ENCODE peak calls at places on chromosomes 13 and 19, in nine cellular contexts. S is A549, G is endothelial cell of umbilical vein, F is H1, Z is HCT116, E is GM12878, W is SK-N-SH, M is K562, H is HepG2. O is an unnamed sample.

GRCh38 chr19:10544242-10544752 is 593 bp downstream of the ATG4D start:
- DNase-seq in S (no peak), G (no peak), F (no peak), Z (no peak), E (no peak), W (no peak), M (peak), H (no peak), O (peak)

GRCh38 chr19:47480658-47481057 is 3.4 kb downstream of the KPTN start:
- DNase-seq in S (no peak), G (no peak), F (no peak), Z (no peak), E (no peak), W (no peak), M (no peak), H (no peak), O (no peak)

GRCh38 chr13:28718186-28718537 is 608 bp downstream of the SLC46A3 start:
- DNase-seq in S (no peak), G (peak), F (no peak), Z (no peak), E (no peak), W (no peak), M (no peak), H (no peak), O (peak)

GRCh38 chr13:39536906-39537305 is 66.1 kb downstream of the LHFPL6 start:
- DNase-seq in S (no peak), G (no peak), F (no peak), Z (no peak), E (no peak), W (no peak), M (no peak), H (no peak), O (no peak)

GRCh38 chr19:15449620-15450527 is at the start of gene WIZ:
- DNase-seq in S (peak), G (peak), F (no peak), Z (no peak), E (no peak), W (peak), M (peak), H (peak), O (peak)

GRCh38 chr19:13212759-13213330 is 62.6 kb downstream of the IER2 start:
- DNase-seq in S (peak), G (peak), F (no peak), Z (peak), E (peak), W (peak), M (peak), H (peak), O (peak)

GRCh38 chr13:75544681-75545333 is 4.8 kb upstream of the UCHL3 start:
- DNase-seq in S (no peak), G (no peak), F (no peak), Z (no peak), E (no peak), W (no peak), M (no peak), H (peak), O (peak)

GRCh38 chr13:40776681-40777165 is 5.7 kb upstream of the MRPS31 start:
- DNase-seq in S (no peak), G (peak), F (no peak), Z (no peak), E (no peak), W (no peak), M (peak), H (no peak), O (peak)

GRCh38 chr19:40689339-40690049 is 957 bp downstream of the NUMBL start:
- DNase-seq in S (no peak), G (peak), F (no peak), Z (no peak), E (no peak), W (peak), M (peak), H (no peak), O (peak)

GRCh38 chr13:47005761-47006414 is 109.0 kb upstream of the HTR2A start:
- DNase-seq in S (no peak), G (no peak), F (no peak), Z (no peak), E (no peak), W (no peak), M (no peak), H (no peak), O (no peak)

GRCh38 chr19:39645800-39646411 is 9.8 kb upstream of the LGALS16 start:
- DNase-seq in S (no peak), G (peak), F (no peak), Z (no peak), E (no peak), W (no peak), M (peak), H (peak), O (peak)

DNA sequence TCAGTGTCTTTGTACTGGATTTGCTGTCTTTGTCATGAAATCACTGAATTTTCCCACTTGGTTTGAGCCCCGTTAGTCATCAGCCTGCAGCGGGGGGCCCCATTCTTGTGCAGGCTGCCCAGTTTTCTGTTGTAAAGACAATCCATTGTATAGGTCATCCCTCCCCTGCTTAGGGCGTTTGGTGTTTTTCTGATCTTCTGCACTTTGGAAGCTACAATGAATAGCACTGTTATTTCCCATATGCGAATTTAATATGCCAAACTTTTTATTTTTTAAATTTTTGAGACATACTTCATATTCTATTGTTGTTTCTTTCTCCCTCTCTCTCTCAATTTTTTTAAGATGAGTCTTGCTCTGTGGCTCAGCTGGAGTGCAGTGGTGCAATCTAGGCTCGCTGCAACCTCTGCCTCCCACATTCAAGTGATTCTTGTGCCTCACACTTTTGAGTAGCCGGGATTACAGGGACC is 9.0 kb downstream of the SLC27A1 start:
- DNase-seq in S (no peak), G (no peak), F (no peak), Z (no peak), E (no peak), W (no peak), M (no peak), H (no peak), O (peak)
- TF ChIP-seq MAX in S (no peak), G (no peak), F (no peak), Z (no peak), E (no peak), W (no peak), M (no peak), H (no peak), O (no peak)

GRCh38 chr13:95317037-95317989 is 16.1 kb upstream of the ABCC4 start:
- DNase-seq in S (no peak), G (no peak), F (no peak), Z (no peak), E (no peak), W (no peak), M (peak), H (no peak), O (no peak)

GRCh38 chr13:95325485-95325884 is 24.2 kb upstream of the ABCC4 start:
- DNase-seq in S (no peak), G (no peak), F (no peak), Z (no peak), E (no peak), W (peak), M (no peak), H (no peak), O (no peak)

GRCh38 chr13:95323930-95324662 is 22.8 kb upstream of the ABCC4 start:
- DNase-seq in S (no peak), G (peak), F (no peak), Z (no peak), E (no peak), W (peak), M (no peak), H (no peak), O (no peak)

GRCh38 chr13:95315752-95316151 is 14.5 kb upstream of the ABCC4 start:
- DNase-seq in S (no peak), G (no peak), F (no peak), Z (no peak), E (no peak), W (no peak), M (no peak), H (no peak), O (no peak)

DNA sequence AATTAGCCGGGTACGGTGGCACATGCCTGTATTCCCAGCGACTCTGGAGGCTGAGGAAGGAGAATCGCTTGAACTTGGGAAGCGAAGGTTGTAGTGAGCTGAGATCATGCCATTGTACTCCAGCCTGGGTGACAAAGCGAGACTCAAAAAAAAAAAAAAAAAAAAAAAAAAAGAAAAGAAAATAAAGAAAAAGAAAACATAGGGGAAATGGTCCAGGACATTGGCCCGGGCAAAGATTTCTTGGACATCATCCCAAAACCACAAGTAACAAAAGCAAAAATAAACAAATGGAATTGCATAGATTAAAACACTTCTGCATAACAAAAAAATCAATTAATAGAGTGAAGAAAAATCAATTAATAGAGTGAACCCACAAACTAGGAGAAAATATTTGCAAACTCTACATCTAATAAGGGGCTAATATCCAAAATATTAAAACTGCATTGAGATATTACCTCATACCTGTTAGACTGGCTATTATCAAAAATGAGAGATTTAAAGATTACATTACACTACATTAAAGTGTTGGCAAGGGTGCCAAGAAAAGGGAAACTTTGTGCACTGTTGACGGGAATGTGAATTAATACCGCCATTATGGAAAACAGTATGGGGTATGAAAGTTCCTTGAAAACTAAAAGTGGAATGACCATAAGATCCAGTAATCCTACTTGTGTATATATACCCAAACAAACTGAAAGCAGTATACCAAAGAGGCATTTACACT is 18.5 kb upstream of the ABCC4 start:
- DNase-seq in S (no peak), G (peak), F (no peak), Z (no peak), E (no peak), W (no peak), M (no peak), H (no peak), O (no peak)
- H3K4me3 ChIP-seq in S (no peak), G (no peak), F (no peak), Z (no peak), E (no peak), W (no peak), M (no peak), H (no peak), O (no peak)

DNA sequence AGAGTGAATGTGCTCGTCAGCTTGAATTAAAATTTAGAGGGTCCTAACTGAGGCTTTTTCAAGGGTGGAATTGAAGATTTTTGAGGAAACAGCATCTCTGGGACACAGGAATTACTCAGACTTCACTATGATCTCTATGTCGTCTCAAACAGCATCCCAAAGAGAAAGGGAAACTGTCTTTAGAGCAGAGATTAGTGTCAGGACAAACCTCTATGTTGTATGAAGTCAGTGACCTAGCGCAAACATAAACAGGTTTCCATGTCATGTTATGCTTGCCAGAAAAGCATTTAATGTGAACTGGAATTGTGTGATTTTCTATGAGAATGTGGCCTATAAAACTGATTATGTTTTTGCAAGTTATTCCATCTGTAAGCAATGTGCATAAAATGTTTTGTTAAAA is 573.7 kb downstream of the GPC6 start:
- DNase-seq in S (no peak), G (no peak), F (no peak), Z (no peak), E (no peak), W (no peak), M (no peak), H (no peak), O (no peak)
- TF ChIP-seq MAX in S (no peak), G (no peak), F (no peak), Z (no peak), E (no peak), W (no peak), M (no peak), H (no peak), O (no peak)

GRCh38 chr13:77055158-77055557 is 28.2 kb upstream of the FBXL3 start:
- DNase-seq in S (no peak), G (no peak), F (no peak), Z (no peak), E (no peak), W (no peak), M (no peak), H (no peak), O (no peak)
- H3K4me3 ChIP-seq in S (no peak), G (no peak), F (no peak), Z (no peak), E (no peak), W (no peak), M (no peak), H (no peak), O (no peak)

GRCh38 chr13:100625447-100625846 is 36.9 kb upstream of the GGACT start:
- DNase-seq in S (no peak), G (peak), F (no peak), Z (no peak), E (no peak), W (no peak), M (no peak), H (no peak), O (no peak)

GRCh38 chr13:100627142-100627541 is 38.6 kb upstream of the GGACT start:
- DNase-seq in S (no peak), G (no peak), F (no peak), Z (no peak), E (no peak), W (no peak), M (no peak), H (no peak), O (no peak)

GRCh38 chr13:100633461-100633860 is 41.1 kb downstream of the TMTC4 start:
- DNase-seq in S (no peak), G (no peak), F (no peak), Z (no peak), E (no peak), W (no peak), M (no peak), H (peak), O (no peak)

GRCh38 chr13:100634686-100635085 is 39.9 kb downstream of the TMTC4 start:
- DNase-seq in S (no peak), G (no peak), F (no peak), Z (no peak), E (no peak), W (no peak), M (no peak), H (no peak), O (no peak)

DNA sequence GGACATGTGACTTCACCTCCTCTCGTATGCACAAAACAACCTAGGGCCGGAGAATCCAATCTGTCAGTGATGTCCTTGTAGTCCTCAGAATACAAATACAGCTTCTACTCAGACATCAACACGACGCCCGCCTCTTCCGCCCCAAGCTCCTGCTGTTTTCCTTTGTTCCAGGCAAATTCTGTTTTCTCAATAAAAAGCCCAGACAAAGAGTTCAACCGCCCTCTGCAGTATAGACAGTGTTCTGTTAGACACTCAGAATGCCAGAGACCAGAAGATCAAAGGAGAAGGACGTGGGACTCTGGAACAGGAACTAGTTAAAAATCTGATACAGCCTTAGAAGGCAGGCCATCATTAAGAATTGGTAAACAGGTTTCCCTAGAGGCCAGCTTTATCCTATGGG is 42.0 kb upstream of the GGACT start:
- DNase-seq in S (no peak), G (peak), F (no peak), Z (no peak), E (no peak), W (no peak), M (no peak), H (peak), O (no peak)
- TF ChIP-seq MAX in S (no peak), G (no peak), F (no peak), Z (no peak), E (no peak), W (no peak), M (no peak), H (no peak), O (no peak)

DNA sequence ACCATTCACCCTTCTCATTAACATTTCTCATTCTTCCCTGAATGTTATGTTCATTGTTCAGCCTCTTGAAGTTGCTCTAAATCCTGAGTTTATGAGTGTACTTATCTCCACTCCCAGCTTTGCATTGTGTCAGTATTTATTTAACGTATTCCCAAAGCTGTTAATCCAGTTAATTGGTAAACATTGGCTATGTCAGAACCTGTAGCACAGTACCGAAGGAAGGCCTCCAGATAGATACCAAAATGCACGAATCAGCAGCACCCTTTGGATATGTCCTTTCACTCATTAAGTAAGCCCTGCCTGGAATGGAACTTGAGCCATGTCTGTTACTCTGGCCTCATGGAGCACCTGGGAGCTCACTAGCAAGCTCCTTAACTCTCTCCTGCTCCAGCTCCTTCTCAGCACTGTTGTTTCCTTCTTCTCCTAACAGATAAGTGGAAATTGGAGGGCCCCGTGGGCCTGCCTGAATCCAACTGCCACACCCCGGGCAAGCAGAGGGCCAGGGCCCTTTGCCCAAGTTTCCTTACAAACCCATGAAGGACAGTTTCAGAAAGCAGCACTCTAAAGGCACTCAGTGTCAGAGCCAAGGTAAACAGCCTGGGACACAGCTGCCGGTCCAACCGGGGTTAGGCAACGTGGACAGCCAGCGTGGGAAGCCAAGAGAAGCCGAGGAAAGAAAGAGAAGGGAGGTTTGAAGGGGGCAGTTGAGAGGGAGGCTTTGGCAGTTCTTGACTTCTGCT is 155.0 kb upstream of the SERP2 start:
- DNase-seq in S (no peak), G (peak), F (no peak), Z (no peak), E (no peak), W (no peak), M (no peak), H (no peak), O (no peak)
- H3K4me3 ChIP-seq in S (no peak), G (no peak), F (no peak), Z (no peak), E (no peak), W (no peak), M (no peak), H (no peak), O (no peak)

GRCh38 chr13:43397110-43397509 is 373.7 kb downstream of the DNAJC15 start:
- DNase-seq in S (no peak), G (no peak), F (no peak), Z (no peak), E (no peak), W (no peak), M (no peak), H (no peak), O (no peak)
- TF ChIP-seq MAX in S (no peak), G (no peak), F (no peak), Z (no peak), E (no peak), W (peak), M (no peak), H (no peak), O (no peak)

GRCh38 chr13:51687928-51688714 is 103.9 kb downstream of the WDFY2 start:
- DNase-seq in S (no peak), G (no peak), F (no peak), Z (no peak), E (no peak), W (peak), M (no peak), H (peak), O (no peak)

GRCh38 chr13:51684076-51684475 is 99.8 kb downstream of the WDFY2 start:
- DNase-seq in S (no peak), G (no peak), F (no peak), Z (no peak), E (no peak), W (no peak), M (no peak), H (no peak), O (no peak)

GRCh38 chr13:51688937-51689336 is 104.7 kb downstream of the WDFY2 start:
- DNase-seq in S (no peak), G (no peak), F (no peak), Z (no peak), E (no peak), W (no peak), M (no peak), H (no peak), O (no peak)

GRCh38 chr13:51689597-51689996 is 105.3 kb downstream of the WDFY2 start:
- DNase-seq in S (no peak), G (no peak), F (no peak), Z (no peak), E (no peak), W (no peak), M (no peak), H (peak), O (no peak)
- H3K4me3 ChIP-seq in S (no peak), G (no peak), F (no peak), Z (no peak), E (no peak), W (no peak), M (no peak), H (peak), O (no peak)

GRCh38 chr13:35470671-35471465 is 5.6 kb downstream of the MAB21L1 start:
- DNase-seq in S (no peak), G (peak), F (no peak), Z (no peak), E (no peak), W (peak), M (no peak), H (no peak), O (no peak)
- TF ChIP-seq MAX in S (no peak), G (no peak), F (peak), Z (no peak), E (no peak), W (no peak), M (no peak), H (no peak), O (no peak)

DNA sequence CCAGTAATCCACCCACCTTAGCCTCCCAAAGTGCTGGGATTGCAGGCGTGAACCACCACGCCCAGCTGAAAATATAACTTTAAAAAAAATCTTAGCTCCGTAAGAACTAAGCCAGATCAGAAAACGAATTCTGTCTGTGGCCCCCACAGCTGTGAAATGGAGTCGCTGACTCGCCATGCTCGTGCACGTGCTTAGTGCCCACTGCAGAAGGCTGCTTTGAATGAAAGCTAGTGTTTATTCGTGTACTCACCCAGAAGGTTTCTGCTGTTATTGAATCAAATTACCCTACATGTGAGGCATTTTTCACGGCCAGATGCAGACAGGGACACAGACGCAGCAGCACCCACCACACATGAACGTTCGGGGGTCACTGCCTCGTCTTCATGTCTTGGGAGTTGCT is 61.7 kb upstream of the F7 start:
- DNase-seq in S (no peak), G (no peak), F (no peak), Z (no peak), E (no peak), W (no peak), M (no peak), H (no peak), O (no peak)
- H3K4me3 ChIP-seq in S (no peak), G (no peak), F (no peak), Z (no peak), E (no peak), W (no peak), M (no peak), H (no peak), O (no peak)